ENCODE peak calls at places on chromosomes 12 and 14, in seven cellular contexts. W is HCT116, Q is NT2/D1, U is HEK293T, X is NCI-H146, D is GM23338, Z is activated gamma-delta T cell. L is an unnamed sample.

GRCh38 chr14:77403798-77404197 is 19.5 kb downstream of the NOXRED1 start:
- DNase-seq in Z (no peak), X (no peak), U (no peak), W (no peak), D (no peak), Q (no peak), L (no peak)

GRCh38 chr12:24113701-24114100 is 164.2 kb upstream of the SOX5 start:
- DNase-seq in U (no peak), W (no peak), Q (no peak), D (no peak), X (no peak), Z (no peak), L (no peak)

GRCh38 chr12:109154485-109155438 is 38.4 kb downstream of the ACACB start:
- DNase-seq in Z (peak; percentile 66), D (peak; percentile 97), W (peak; percentile 87), Q (peak; percentile 94), X (peak; percentile 91), U (peak; percentile 97), L (peak; percentile 93)

GRCh38 chr14:68784298-68784910 is 8.5 kb downstream of the ZFP36L1 start:
- DNase-seq in X (no peak), D (no peak), Q (no peak), W (no peak), Z (no peak), U (no peak), L (no peak)

GRCh38 chr12:110893956-110894355 is 26.4 kb downstream of the MYL2 start:
- DNase-seq in Z (no peak), W (no peak), X (no peak), Q (no peak), U (no peak), D (no peak), L (no peak)

GRCh38 chr14:101400815-101401214 is 160.5 kb upstream of the DIO3 start:
- DNase-seq in Z (no peak), U (no peak), X (no peak), D (no peak), W (no peak), Q (no peak), L (no peak)

GRCh38 chr12:45725631-45726593 is 3.6 kb upstream of the ARID2 start:
- DNase-seq in W (no peak), Q (no peak), X (peak; percentile 28), U (peak; percentile 18), D (peak; percentile 35), Z (no peak), L (peak; percentile 32)

GRCh38 chr14:51182166-51182565 is 57.9 kb upstream of the TMX1 start:
- DNase-seq in Q (no peak), W (no peak), Z (no peak), U (no peak), D (no peak), X (no peak), L (no peak)

GRCh38 chr12:14836336-14837210 is 6.8 kb downstream of the ART4 start:
- DNase-seq in U (no peak), X (no peak), D (no peak), Q (no peak), W (no peak), Z (no peak), L (no peak)

GRCh38 chr14:67999693-68000384 is 180.3 kb downstream of the RAD51B start:
- DNase-seq in D (no peak), U (no peak), Z (no peak), Q (no peak), W (peak; percentile 48), X (no peak), L (no peak)